ENCODE peak calls at places on chromosomes 5 and 9, in five cellular contexts. E is CD4-positive, alpha-beta T cell; L is IMR-90; W is aorta; G is fibroblast of lung. D is an unnamed sample.

GRCh38 chr5:177498013-177498847 is 826 bp upstream of the PDLIM7 start:
- DNase-seq in E (no peak), W (peak; percentile 59), G (no peak), L (no peak), D (no peak)

GRCh38 chr5:124628721-124629596 is 117.5 kb downstream of the ZNF608 start:
- DNase-seq in L (peak; percentile 99), W (peak; percentile 37), G (peak; percentile 93), E (no peak), D (no peak)

GRCh38 chr5:124377386-124377785 is 369.1 kb downstream of the ZNF608 start:
- DNase-seq in E (no peak), L (no peak), W (no peak), G (no peak), D (no peak)

GRCh38 chr5:108418172-108418571 is 36.3 kb upstream of the FBXL17 start:
- DNase-seq in E (no peak), L (no peak), W (peak; percentile 76), G (no peak), D (no peak)

GRCh38 chr5:106675674-106676073 is 995.1 kb downstream of the EFNA5 start:
- DNase-seq in W (no peak), E (no peak), L (peak; percentile 19), G (no peak), D (no peak)

GRCh38 chr9:91178281-91179236 is 183.2 kb downstream of the AUH start:
- DNase-seq in G (no peak), L (no peak), E (no peak), W (no peak), D (no peak)

GRCh38 chr9:92971121-92971520 is 23.8 kb downstream of the FGD3 start:
- DNase-seq in G (no peak), L (no peak), E (no peak), W (no peak), D (no peak)

GRCh38 chr9:72428329-72428728 is 63.3 kb upstream of the ZFAND5 start:
- DNase-seq in W (no peak), L (peak; percentile 60), G (peak; percentile 15), E (no peak), D (no peak)

GRCh38 chr9:136802321-136802720 is 5.4 kb upstream of the RABL6 start:
- DNase-seq in E (no peak), L (no peak), G (no peak), W (no peak), D (no peak)

GRCh38 chr5:82312373-82312856 is 34.3 kb upstream of the RPS23 start:
- DNase-seq in W (peak; percentile 75), E (peak; percentile 1), G (peak; percentile 87), L (peak; percentile 83), D (peak; percentile 33)

GRCh38 chr5:141369994-141370848 is at the start of gene PCDHGB3:
- DNase-seq in L (peak; percentile 74), E (peak; percentile 28), G (peak; percentile 70), W (no peak), D (peak; percentile 39)

GRCh38 chr5:139877129-139877597 is 81.6 kb downstream of the PSD2 start:
- DNase-seq in E (no peak), G (no peak), L (no peak), W (no peak), D (no peak)

GRCh38 chr5:124972703-124973102 is 226.3 kb upstream of the ZNF608 start:
- DNase-seq in E (no peak), W (no peak), L (no peak), G (no peak), D (no peak)

GRCh38 chr5:38853753-38854470 is 8.1 kb downstream of the OSMR start:
- DNase-seq in E (no peak), W (no peak), G (peak; percentile 81), L (peak; percentile 94), D (no peak)

GRCh38 chr5:87231037-87231808 is 36.5 kb upstream of the RASA1 start:
- DNase-seq in G (no peak), L (no peak), E (no peak), W (no peak), D (no peak)

GRCh38 chr9:112705773-112706427 is 12.0 kb downstream of the INIP start:
- DNase-seq in W (no peak), L (peak; percentile 36), E (no peak), G (peak; percentile 64), D (peak; percentile 58)

GRCh38 chr9:29548436-29548835 is 1975.2 kb upstream of the C9orf72 start:
- DNase-seq in W (no peak), L (no peak), G (peak; percentile 8), E (no peak), D (no peak)

GRCh38 chr5:127133071-127133470 is 59.8 kb upstream of the C5orf63 start:
- DNase-seq in E (no peak), L (no peak), G (no peak), W (no peak), D (no peak)

GRCh38 chr5:18745988-18746615 is 1111.8 kb downstream of the TAF11L14 start:
- DNase-seq in L (no peak), W (no peak), E (no peak), G (peak; percentile 2), D (no peak)

GRCh38 chr9:81472701-81473100 is 216.6 kb downstream of the TLE1 start:
- DNase-seq in E (no peak), L (no peak), W (no peak), G (no peak), D (no peak)

GRCh38 chr5:124408738-124409453 is 337.5 kb downstream of the ZNF608 start:
- DNase-seq in W (no peak), L (peak; percentile 10), E (no peak), G (peak; percentile 28), D (no peak)

GRCh38 chr9:14218253-14218652 is 95.7 kb downstream of the NFIB start:
- DNase-seq in G (no peak), W (no peak), L (no peak), E (no peak), D (peak; percentile 38)

GRCh38 chr5:147803941-147804717 is 21.6 kb upstream of the JAKMIP2 start:
- DNase-seq in E (no peak), L (no peak), G (peak; percentile 32), W (no peak), D (no peak)

GRCh38 chr9:73065439-73065838 is 86.2 kb upstream of the ANXA1 start:
- DNase-seq in E (no peak), L (no peak), G (no peak), W (no peak), D (no peak)

GRCh38 chr5:123537256-123537655 is 25.3 kb downstream of the CSNK1G3 start:
- DNase-seq in L (no peak), W (no peak), G (no peak), E (no peak), D (no peak)

GRCh38 chr5:74141053-74141452 is 499.5 kb downstream of the ENC1 start:
- DNase-seq in E (no peak), W (no peak), L (peak; percentile 79), G (no peak), D (no peak)

GRCh38 chr5:68932830-68933434 is 160.9 kb upstream of the SLC30A5 start:
- DNase-seq in E (peak; percentile 3), W (no peak), L (no peak), G (no peak), D (no peak)

GRCh38 chr9:89036383-89036782 is 45.1 kb downstream of the S1PR3 start:
- DNase-seq in W (no peak), G (peak; percentile 38), E (no peak), L (peak; percentile 61), D (no peak)
- H3K27ac ChIP-seq in W (no peak overlapping the region), G (no peak overlapping the region), E (no peak overlapping the region), L (no peak overlapping the region), D (no peak overlapping the region)

GRCh38 chr9:33137781-33138264 is 29.3 kb downstream of the B4GALT1 start:
- DNase-seq in G (no peak), L (no peak), W (no peak), E (no peak), D (no peak)
- H3K27ac ChIP-seq in G (no peak overlapping the region), L (no peak overlapping the region), W (no peak overlapping the region), E (no peak overlapping the region), D (no peak overlapping the region)

DNA sequence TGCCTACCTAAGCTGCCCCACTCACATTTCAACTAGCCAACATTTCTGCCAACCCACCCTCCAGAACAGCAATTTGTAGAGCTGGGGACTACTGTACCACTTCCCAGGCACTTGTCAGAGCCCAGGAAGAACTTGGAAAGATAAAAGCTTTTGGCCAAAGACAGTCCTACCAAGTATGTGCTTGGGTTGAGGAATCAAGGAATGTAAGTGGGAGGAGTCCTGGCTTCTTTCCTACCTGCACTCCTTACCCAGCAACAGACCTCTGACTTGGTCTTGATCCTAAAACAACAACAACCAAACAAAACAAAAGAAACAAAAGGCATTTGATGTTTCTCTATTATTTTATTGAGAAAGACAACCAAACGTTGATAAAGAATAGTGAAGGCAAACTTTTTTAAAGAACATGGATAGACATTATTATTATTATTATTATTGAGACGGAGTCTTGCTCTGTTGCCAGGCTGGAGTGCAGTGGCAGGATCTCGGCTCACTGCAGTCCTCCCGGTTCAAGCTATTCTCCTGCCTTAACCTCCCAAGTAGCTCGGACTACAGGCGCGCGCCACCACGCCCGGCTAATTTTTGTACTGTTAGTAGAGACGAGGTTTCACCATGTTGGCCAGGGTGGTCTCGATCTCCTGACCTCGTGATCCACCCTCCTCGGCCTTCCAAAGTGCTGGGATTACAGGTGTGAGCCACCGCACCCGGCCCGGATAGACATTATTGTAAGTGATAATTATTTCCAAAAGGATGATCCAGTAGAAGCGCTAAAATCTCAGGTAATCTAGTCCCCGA is 33.5 kb downstream of the ANXA2R start:
- DNase-seq in W (no peak), G (no peak), E (no peak), L (peak; percentile 31), D (no peak)
- H3K27ac ChIP-seq in W (no peak overlapping the region), G (no peak overlapping the region), E (no peak overlapping the region), L (peak overlapping the region; percentile 90), D (no peak overlapping the region)

GRCh38 chr5:143064661-143065060 is 294.5 kb downstream of the ARHGAP26 start:
- DNase-seq in W (no peak), G (no peak), E (no peak), L (no peak), D (no peak)
- H3K27ac ChIP-seq in W (peak overlapping the region; percentile 25), G (peak overlapping the region; percentile 73), E (no peak overlapping the region), L (peak overlapping the region; percentile 46), D (no peak overlapping the region)

GRCh38 chr9:99073347-99073746 is 31.6 kb upstream of the TGFBR1 start:
- DNase-seq in E (no peak), W (no peak), L (no peak), G (no peak), D (no peak)
- H3K27ac ChIP-seq in E (no peak overlapping the region), W (no peak overlapping the region), L (no peak overlapping the region), G (no peak overlapping the region), D (no peak overlapping the region)

DNA sequence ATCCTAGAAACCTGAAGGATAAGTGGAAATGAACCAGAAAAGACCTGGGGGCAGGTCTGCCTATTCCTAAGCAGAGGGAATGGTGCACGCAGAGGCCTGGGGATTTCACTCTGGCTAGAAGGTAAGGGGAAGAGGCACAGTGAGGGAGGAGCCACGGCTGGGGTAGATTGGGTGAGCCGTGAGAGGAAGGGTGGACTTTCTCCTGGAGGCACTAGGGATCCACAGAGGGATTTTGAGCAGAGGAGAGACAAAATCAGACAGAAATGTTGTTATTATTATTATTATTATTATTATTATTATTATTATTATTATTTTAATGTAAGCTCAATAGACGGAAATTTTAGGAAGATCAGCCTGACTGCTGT is 3.0 kb upstream of the ADGRD2 start:
- DNase-seq in E (no peak), G (no peak), L (no peak), W (peak; percentile 9), D (no peak)
- H3K27ac ChIP-seq in E (no peak overlapping the region), G (no peak overlapping the region), L (no peak overlapping the region), W (no peak overlapping the region), D (no peak overlapping the region)

GRCh38 chr9:98610196-98610595 is 98.5 kb downstream of the GABBR2 start:
- DNase-seq in G (peak; percentile 58), L (peak; percentile 77), W (no peak), E (no peak), D (no peak)
- H3K27ac ChIP-seq in G (no peak overlapping the region), L (peak overlapping the region; percentile 93), W (no peak overlapping the region), E (no peak overlapping the region), D (no peak overlapping the region)